ENCODE peak calls at places on chromosomes 13 and 19, in nine cellular contexts. Q, N, I, X, S, H, G, M and J are unnamed samples.

GRCh38 chr13:111267205-111267604 is 53.2 kb upstream of the TEX29 start:
- DNase-seq in I (no peak), Q (no peak), G (no peak), H (no peak), M (no peak), N (no peak), X (no peak), S (no peak), J (no peak)

GRCh38 chr13:33251131-33251629 is 34.4 kb downstream of the STARD13 start:
- DNase-seq in M (no peak), X (peak; percentile 77), S (peak; percentile 86), H (peak; percentile 45), N (no peak), Q (no peak), I (peak; percentile 72), G (no peak), J (peak; percentile 88)

GRCh38 chr13:43424386-43424785 is 362.4 kb downstream of the ENOX1 start:
- DNase-seq in M (no peak), Q (no peak), H (no peak), N (no peak), X (no peak), I (no peak), S (no peak), G (no peak), J (no peak)

GRCh38 chr19:16435238-16435911 is 36.4 kb downstream of the EPS15L1 start:
- DNase-seq in Q (peak; percentile 80), G (no peak), I (peak; percentile 94), H (peak; percentile 57), M (no peak), S (peak; percentile 96), X (peak; percentile 97), N (no peak), J (peak; percentile 32)

GRCh38 chr19:6032381-6032780 is 54.4 kb upstream of the RANBP3 start:
- DNase-seq in H (no peak), Q (no peak), S (no peak), I (no peak), N (no peak), G (no peak), X (no peak), M (no peak), J (no peak)

GRCh38 chr19:11735375-11735774 is 3.4 kb downstream of the ZNF823 start:
- DNase-seq in N (no peak), I (no peak), Q (no peak), G (no peak), M (no peak), S (no peak), H (no peak), X (no peak), J (no peak)

GRCh38 chr19:11446652-11447301 is 11.3 kb downstream of the PRKCSH start:
- DNase-seq in Q (no peak), S (peak; percentile 46), M (peak; percentile 70), N (peak; percentile 79), I (peak; percentile 78), X (peak; percentile 98), H (peak; percentile 49), G (peak; percentile 69), J (peak; percentile 69)

GRCh38 chr19:5623397-5624153 is 692 bp downstream of the SAFB start:
- DNase-seq in N (no peak), S (no peak), G (no peak), X (peak; percentile 58), Q (no peak), I (no peak), H (no peak), M (no peak), J (no peak)

GRCh38 chr13:49791214-49791752 is 1.2 kb downstream of the KPNA3 start:
- DNase-seq in N (peak; percentile 51), G (no peak), S (peak; percentile 42), H (no peak), Q (no peak), X (no peak), M (no peak), I (no peak), J (peak; percentile 37)

GRCh38 chr13:113625965-113626661 is 31.9 kb downstream of the ATP4B start:
- DNase-seq in M (no peak), H (no peak), X (peak; percentile 92), Q (no peak), G (peak; percentile 13), I (peak; percentile 32), N (no peak), S (peak; percentile 52), J (no peak)

GRCh38 chr13:94967183-94968039 is 255.1 kb upstream of the SOX21 start:
- DNase-seq in X (peak; percentile 84), S (peak; percentile 9), N (peak; percentile 74), I (no peak), M (peak; percentile 21), G (no peak), Q (no peak), H (no peak), J (no peak)

GRCh38 chr13:23850134-23850533 is 39.1 kb downstream of the MIPEP start:
- DNase-seq in S (no peak), H (no peak), Q (no peak), I (no peak), N (no peak), G (no peak), X (no peak), M (no peak), J (no peak)

GRCh38 chr19:5103061-5103701 is 134.3 kb downstream of the KDM4B start:
- DNase-seq in S (peak; percentile 54), X (peak; percentile 95), Q (no peak), N (no peak), G (peak; percentile 78), H (peak; percentile 50), M (no peak), I (peak; percentile 83), J (peak; percentile 91)

GRCh38 chr13:33176526-33176925 is 109.0 kb downstream of the STARD13 start:
- DNase-seq in I (no peak), M (no peak), H (no peak), X (no peak), S (no peak), G (no peak), Q (no peak), N (no peak), J (no peak)

GRCh38 chr19:1170938-1171754 is 2.9 kb downstream of the SBNO2 start:
- DNase-seq in I (no peak), M (no peak), S (no peak), G (no peak), X (no peak), H (no peak), Q (no peak), N (no peak), J (peak; percentile 42)

DNA sequence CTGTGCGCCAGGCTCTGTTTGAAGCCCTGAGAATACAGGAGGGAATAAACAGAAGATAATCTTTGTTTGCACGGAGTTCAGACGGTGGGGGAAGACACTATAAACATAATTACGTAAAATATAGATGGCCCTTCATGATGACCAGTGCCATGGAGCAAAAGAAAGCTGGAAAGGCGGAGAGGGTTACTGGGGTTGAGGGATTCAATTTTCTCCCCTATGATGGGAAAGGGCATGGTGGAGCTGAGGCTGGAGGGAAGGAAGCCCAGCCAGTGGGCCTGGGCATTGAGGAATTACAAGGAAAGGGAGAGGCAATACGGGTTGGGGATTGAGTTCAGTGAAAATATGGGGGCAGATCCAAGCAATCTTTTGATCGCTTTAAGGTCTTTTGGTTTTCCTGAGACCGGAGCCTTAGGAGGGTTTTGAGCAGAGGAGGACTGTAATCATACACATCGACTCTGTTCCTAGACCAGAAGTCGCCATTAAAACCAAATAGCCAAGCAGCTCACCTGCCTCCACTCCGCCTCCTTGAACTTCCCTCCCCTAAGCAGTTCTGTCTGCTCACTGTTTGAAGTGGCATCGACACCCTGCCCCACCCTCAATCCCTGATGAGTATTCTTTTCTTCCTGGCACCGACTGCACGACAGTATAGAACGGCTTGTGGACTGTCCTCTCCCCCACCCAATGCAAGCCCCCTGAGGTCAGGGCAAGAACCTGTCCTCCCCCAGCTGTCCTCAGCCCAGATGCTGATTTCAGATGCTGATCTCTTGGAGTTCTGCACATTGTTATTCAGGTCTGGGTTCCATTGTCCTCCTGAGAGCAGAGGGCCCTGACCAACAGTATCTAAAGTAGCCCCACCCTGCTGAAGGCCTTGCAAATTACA is 813 bp upstream of the ZNF296 start:
- DNase-seq in Q (no peak), S (no peak), N (peak; percentile 75), G (no peak), M (no peak), I (no peak), H (no peak), X (peak; percentile 36), J (no peak)
- H3K4me3 ChIP-seq in Q (no peak overlapping the region), S (peak overlapping the region; percentile 2), N (peak overlapping the region; percentile 85), G (no peak overlapping the region), M (peak overlapping the region; percentile 66), I (peak overlapping the region; percentile 51), H (peak overlapping the region; percentile 75), X (peak overlapping the region; percentile 68), J (peak overlapping the region; percentile 51)

DNA sequence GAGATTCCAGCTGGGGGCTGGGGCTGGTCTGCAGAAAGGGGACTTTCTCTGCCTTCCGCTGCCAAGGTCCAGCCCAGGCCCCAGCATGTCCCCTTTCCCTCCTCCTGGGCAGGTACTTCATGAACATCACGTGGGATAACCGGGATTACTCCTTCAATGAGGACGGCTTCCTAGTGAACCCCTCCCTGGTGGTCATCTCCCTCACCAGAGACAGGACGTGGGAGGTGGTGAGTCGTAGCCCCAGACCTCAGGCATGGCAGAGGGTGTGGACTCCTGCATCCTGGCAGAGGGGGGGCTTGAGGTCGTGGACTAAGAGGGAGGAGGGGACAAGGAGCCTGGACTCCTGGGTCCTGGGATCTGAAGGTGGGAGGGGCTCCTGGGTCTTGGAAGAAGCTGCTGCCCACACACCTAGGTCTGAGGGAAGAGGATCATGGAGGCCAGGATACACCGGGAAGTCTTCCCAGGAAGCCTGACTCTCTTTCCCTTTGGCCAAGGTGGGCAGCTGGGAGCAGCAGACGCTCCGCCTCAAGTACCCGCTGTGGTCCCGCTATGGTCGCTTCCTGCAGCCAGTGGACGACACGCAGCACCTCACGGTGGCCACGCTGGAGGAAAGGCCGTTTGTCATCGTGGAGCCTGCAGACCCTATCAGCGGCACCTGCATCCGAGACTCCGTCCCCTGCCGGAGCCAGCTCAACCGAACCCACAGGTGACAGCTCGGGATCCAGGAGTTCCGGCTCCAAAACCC is 20.6 kb downstream of the GRIN2D start:
- DNase-seq in S (no peak), M (no peak), X (peak; percentile 74), H (no peak), G (no peak), I (no peak), N (peak; percentile 56), Q (no peak), J (no peak)
- TF ChIP-seq CTCF in S (no peak), M (no peak), X (no peak), H (no peak), G (no peak), I (no peak), N (peak; percentile 57), Q (no peak), J (no peak)

GRCh38 chr13:37914781-37915391 is 45.3 kb upstream of the TRPC4 start:
- DNase-seq in G (no peak), X (no peak), M (no peak), I (no peak), S (no peak), H (no peak), N (peak; percentile 31), Q (no peak), J (no peak)
- H3K4me1 ChIP-seq in G (no peaks in the 10 kb centered on the region), X (peaks cover 4% of the 10 kb centered on the region), M (no peaks in the 10 kb centered on the region), I (no peaks in the 10 kb centered on the region), S (no peaks in the 10 kb centered on the region), H (no peaks in the 10 kb centered on the region), N (peaks cover 30% of the 10 kb centered on the region), Q (peaks cover 2% of the 10 kb centered on the region), J (no peaks in the 10 kb centered on the region)

DNA sequence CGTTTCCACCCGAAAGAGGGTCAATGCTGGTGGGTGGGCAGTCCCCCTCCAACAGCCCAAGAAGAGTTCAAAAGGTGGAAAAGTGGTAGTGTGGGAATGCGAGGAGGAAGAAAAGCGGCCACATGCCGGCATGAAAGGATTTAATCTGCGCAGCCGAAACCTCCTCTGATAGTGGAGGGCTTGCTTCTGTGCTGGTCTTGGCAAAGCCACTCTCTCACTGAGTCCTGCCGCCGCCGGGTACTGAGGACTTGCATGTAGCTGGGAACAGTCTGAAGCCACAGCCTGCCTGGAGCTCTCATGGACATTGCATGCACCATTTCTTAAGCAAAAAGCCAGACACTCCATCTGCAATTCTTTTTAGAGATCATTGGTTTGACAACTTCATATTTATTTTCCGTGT is 136.2 kb upstream of the ZNF536 start:
- DNase-seq in N (peak; percentile 40), G (no peak), Q (no peak), M (no peak), H (no peak), I (no peak), S (no peak), X (no peak), J (no peak)
- H3K4me3 ChIP-seq in N (no peak overlapping the region), G (no peak overlapping the region), Q (no peak overlapping the region), M (no peak overlapping the region), H (no peak overlapping the region), I (no peak overlapping the region), S (no peak overlapping the region), X (no peak overlapping the region), J (no peak overlapping the region)